ENCODE peak calls at places on chromosome 9, in four cellular contexts. I is psoas muscle, X is heart right ventricle, J is GM06990. Q is an unnamed sample.

GRCh38 chr9:37512439-37512838 is 26.7 kb downstream of the POLR1E start:
- DNase-seq in X (no peak), I (no peak), J (no peak), Q (no peak)

GRCh38 chr9:79657891-79658290 is 86.1 kb downstream of the TLE4 start:
- DNase-seq in J (no peak), X (no peak), I (no peak), Q (no peak)

GRCh38 chr9:93122721-93123221 is 11.3 kb downstream of the NINJ1 start:
- DNase-seq in J (peak), X (no peak), I (no peak), Q (no peak)

GRCh38 chr9:90841615-90842014 is 40.0 kb downstream of the SYK start:
- DNase-seq in I (no peak), X (no peak), J (no peak), Q (no peak)

GRCh38 chr9:113943112-113944009 is 67.3 kb downstream of the ZNF618 start:
- DNase-seq in I (no peak), X (no peak), J (no peak), Q (no peak)

GRCh38 chr9:120742951-120743416 is 28.7 kb upstream of the MEGF9 start:
- DNase-seq in X (no peak), I (no peak), J (peak), Q (no peak)

GRCh38 chr9:104575451-104575850 is 6.5 kb downstream of the OR13C8 start:
- DNase-seq in I (no peak), X (no peak), J (no peak), Q (no peak)

GRCh38 chr9:34437006-34437925 is 21.1 kb downstream of the FAM219A start:
- DNase-seq in J (peak), X (no peak), I (no peak), Q (peak)

GRCh38 chr9:92563701-92564100 is 27.9 kb upstream of the ECM2 start:
- DNase-seq in I (no peak), J (no peak), X (no peak), Q (no peak)

GRCh38 chr9:116124472-116125040 is 29.0 kb upstream of the PAPPA start:
- DNase-seq in J (no peak), I (no peak), X (no peak), Q (no peak)

GRCh38 chr9:34139477-34140146 is 13.1 kb upstream of the DCAF12 start:
- DNase-seq in J (no peak), X (no peak), I (no peak), Q (no peak)

GRCh38 chr9:127473932-127474331 is 22.6 kb downstream of the LRSAM1 start:
- DNase-seq in J (no peak), I (no peak), X (no peak), Q (no peak)

GRCh38 chr9:89038354-89039091 is 47.3 kb downstream of the S1PR3 start:
- DNase-seq in X (no peak), J (no peak), I (no peak), Q (no peak)